ENCODE peak calls at places on chromosomes 6 and 20, in five cellular contexts. S, L, Y, G and I are unnamed samples.
A peak's percentile ranks its signal among the peaks of the same experiment; 100 is the strongest.

GRCh38 chr20:35504751-35505150 is 24.7 kb downstream of the C20orf173 start:
- DNase-seq in G (no peak), Y (no peak), L (no peak), S (no peak), I (no peak)

GRCh38 chr6:164184410-164184809 is 769.9 kb downstream of the QKI start:
- DNase-seq in S (no peak), G (no peak), L (no peak), Y (no peak), I (no peak)

GRCh38 chr6:104108587-104108986 is 751.1 kb downstream of the HACE1 start:
- DNase-seq in Y (no peak), S (no peak), L (no peak), G (no peak), I (no peak)

GRCh38 chr20:9407805-9408421 is 106.5 kb upstream of the LAMP5 start:
- DNase-seq in L (no peak), S (no peak), G (peak; percentile 78), Y (peak; percentile 63), I (no peak)

GRCh38 chr6:56890066-56890465 is 64.8 kb upstream of the BEND6 start:
- DNase-seq in L (no peak), S (no peak), Y (no peak), G (no peak), I (no peak)

GRCh38 chr6:132400641-132401119 is 595 bp downstream of the MOXD1 start:
- DNase-seq in S (no peak), L (no peak), Y (peak; percentile 36), G (no peak), I (no peak)

GRCh38 chr6:134347916-134348805 is 30.2 kb upstream of the SGK1 start:
- DNase-seq in L (no peak), Y (no peak), G (peak; percentile 72), S (no peak), I (peak; percentile 23)

GRCh38 chr20:21237956-21238355 is 65.2 kb upstream of the XRN2 start:
- DNase-seq in Y (no peak), S (no peak), L (no peak), G (no peak), I (no peak)

GRCh38 chr20:53839423-53840176 is 230.8 kb downstream of the BCAS1 start:
- DNase-seq in Y (no peak), L (no peak), G (peak; percentile 69), S (peak; percentile 75), I (peak; percentile 26)

GRCh38 chr6:11033825-11034224 is 10.3 kb downstream of the ELOVL2 start:
- DNase-seq in L (no peak), S (no peak), Y (no peak), G (no peak), I (no peak)

GRCh38 chr6:56699066-56699654 is 56.5 kb upstream of the DST start:
- DNase-seq in Y (no peak), S (no peak), L (no peak), G (no peak), I (no peak)

GRCh38 chr6:142934190-142934589 is 10.8 kb downstream of the HIVEP2 start:
- DNase-seq in L (no peak), S (no peak), G (no peak), Y (no peak), I (no peak)

GRCh38 chr6:108946695-108947094 is 98.5 kb downstream of the ARMC2 start:
- DNase-seq in L (peak; percentile 74), Y (no peak), S (no peak), G (no peak), I (no peak)

GRCh38 chr6:30007132-30007764 is 53.8 kb upstream of the POLR1H start:
- DNase-seq in Y (peak; percentile 85), S (peak; percentile 12), G (no peak), L (peak; percentile 67), I (peak; percentile 25)

GRCh38 chr20:36644032-36644712 is 1.8 kb downstream of the SLA2 start:
- DNase-seq in Y (no peak), G (no peak), S (peak; percentile 75), L (no peak), I (no peak)

GRCh38 chr6:6600865-6601264 is 12.3 kb downstream of the LY86 start:
- DNase-seq in G (no peak), S (no peak), L (no peak), Y (no peak), I (no peak)

GRCh38 chr20:24045621-24046020 is 57.0 kb upstream of the GGTLC1 start:
- DNase-seq in G (no peak), S (peak; percentile 17), L (no peak), Y (no peak), I (no peak)

GRCh38 chr6:19979059-19979458 is 141.9 kb downstream of the ID4 start:
- DNase-seq in S (no peak), L (no peak), Y (no peak), G (no peak), I (no peak)

GRCh38 chr6:19535351-19535750 is 301.8 kb upstream of the ID4 start:
- DNase-seq in S (no peak), G (no peak), L (no peak), Y (no peak), I (no peak)

GRCh38 chr6:15365273-15365687 is 119.4 kb downstream of the JARID2 start:
- DNase-seq in G (peak; percentile 79), L (peak; percentile 90), Y (peak; percentile 46), S (peak; percentile 71), I (peak; percentile 83)

GRCh38 chr6:143940011-143940597 is 68.0 kb downstream of the PLAGL1 start:
- DNase-seq in L (no peak), G (no peak), Y (no peak), S (peak; percentile 49), I (no peak)

GRCh38 chr6:164085086-164085485 is 670.6 kb downstream of the QKI start:
- DNase-seq in S (no peak), L (no peak), G (no peak), Y (no peak), I (no peak)

DNA sequence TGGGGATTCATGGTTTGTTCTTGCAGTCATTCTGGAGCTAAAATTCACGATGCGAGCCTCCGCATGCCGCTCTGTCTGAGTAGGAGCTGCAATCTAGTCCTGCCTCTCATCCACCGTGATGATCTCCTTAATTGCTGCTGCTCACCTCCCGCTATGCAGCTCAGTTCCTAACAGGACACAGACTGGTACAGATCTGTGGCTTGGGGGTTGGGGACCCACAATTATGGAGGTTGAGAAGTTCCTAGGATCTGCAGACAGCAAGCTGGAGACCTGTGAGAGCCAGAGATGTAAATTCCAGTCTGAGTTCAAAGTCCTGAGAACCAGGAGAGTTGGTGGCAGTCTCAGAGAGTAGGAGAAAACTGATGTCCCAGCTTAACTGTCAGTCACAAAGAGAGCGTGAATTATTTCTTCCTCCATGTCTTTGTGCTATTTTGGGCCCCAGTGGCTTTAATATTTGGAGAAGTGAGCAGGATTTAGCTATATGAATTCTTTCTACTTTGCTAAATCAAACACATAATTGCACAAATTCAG is 378.7 kb upstream of the MAN1A1 start:
- DNase-seq in G (no peak), L (no peak), S (no peak), Y (no peak), I (no peak)
- H3K27ac ChIP-seq in G (no peak overlapping the region), L (no peak overlapping the region), S (no peak overlapping the region), Y (no peak overlapping the region), I (no peak overlapping the region)

DNA sequence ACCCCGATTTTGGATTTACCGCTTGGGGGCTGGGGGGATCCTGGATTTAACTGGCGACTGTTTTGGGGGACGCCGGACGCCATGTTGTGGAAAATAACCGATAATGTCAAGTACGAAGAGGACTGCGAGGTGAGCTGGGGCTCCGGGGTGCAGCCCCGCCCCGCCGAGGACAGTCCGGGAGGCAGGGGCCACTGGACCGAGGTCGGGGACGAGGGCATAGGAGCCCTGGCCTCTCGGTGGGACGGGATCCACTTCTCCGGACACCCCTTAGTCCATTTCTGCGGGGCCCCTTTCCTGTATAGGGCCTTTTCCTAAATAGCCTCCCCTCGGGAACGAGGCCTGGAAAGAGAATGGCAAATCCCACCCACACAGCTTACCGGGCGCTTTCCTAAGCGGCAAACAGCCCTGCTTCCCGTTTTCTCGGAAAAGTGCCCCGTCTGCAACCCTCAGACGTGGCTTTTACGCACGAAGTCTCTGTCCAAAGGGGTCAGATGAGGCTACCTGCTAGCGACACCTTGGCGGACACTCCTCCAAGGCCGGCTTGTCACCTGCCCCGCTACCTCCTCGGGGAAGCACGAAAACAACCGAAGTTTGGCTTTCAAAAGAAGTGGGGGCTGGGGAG is 469 bp downstream of the TFAP2C start:
- DNase-seq in L (no peak), G (no peak), Y (no peak), S (no peak), I (no peak)
- H3K27ac ChIP-seq in L (peak overlapping the region; percentile 83), G (no peak overlapping the region), Y (no peak overlapping the region), S (no peak overlapping the region), I (no peak overlapping the region)

GRCh38 chr20:47223896-47224295 is 132.6 kb downstream of the ZMYND8 start:
- DNase-seq in G (no peak), Y (no peak), L (no peak), S (no peak), I (no peak)

GRCh38 chr20:47224300-47224791 is 132.2 kb downstream of the ZMYND8 start:
- DNase-seq in Y (no peak), S (no peak), L (no peak), G (no peak), I (no peak)

GRCh38 chr20:47221036-47221625 is 135.4 kb downstream of the ZMYND8 start:
- DNase-seq in Y (no peak), G (no peak), L (no peak), S (no peak), I (no peak)

GRCh38 chr20:47224857-47225256 is 131.6 kb downstream of the ZMYND8 start:
- DNase-seq in Y (no peak), S (no peak), L (no peak), G (no peak), I (no peak)

GRCh38 chr20:47222728-47223127 is 133.8 kb downstream of the ZMYND8 start:
- DNase-seq in L (no peak), S (no peak), Y (no peak), G (no peak), I (no peak)
- H3K27ac ChIP-seq in L (no peak overlapping the region), S (no peak overlapping the region), Y (no peak overlapping the region), G (no peak overlapping the region), I (no peak overlapping the region)

GRCh38 chr6:2873643-2874042 is 29.5 kb downstream of the SERPINB9 start:
- DNase-seq in Y (no peak), S (no peak), L (no peak), G (no peak), I (no peak)

GRCh38 chr6:2876210-2877056 is 26.7 kb downstream of the SERPINB9 start:
- DNase-seq in L (no peak), S (peak; percentile 25), Y (no peak), G (peak; percentile 79), I (peak; percentile 76)

GRCh38 chr6:2875840-2876207 is 27.3 kb downstream of the SERPINB9 start:
- DNase-seq in Y (no peak), L (no peak), G (no peak), S (peak; percentile 55), I (peak; percentile 25)

GRCh38 chr6:2877960-2878359 is 25.1 kb downstream of the SERPINB9 start:
- DNase-seq in G (no peak), L (no peak), S (peak; percentile 65), Y (no peak), I (no peak)

DNA sequence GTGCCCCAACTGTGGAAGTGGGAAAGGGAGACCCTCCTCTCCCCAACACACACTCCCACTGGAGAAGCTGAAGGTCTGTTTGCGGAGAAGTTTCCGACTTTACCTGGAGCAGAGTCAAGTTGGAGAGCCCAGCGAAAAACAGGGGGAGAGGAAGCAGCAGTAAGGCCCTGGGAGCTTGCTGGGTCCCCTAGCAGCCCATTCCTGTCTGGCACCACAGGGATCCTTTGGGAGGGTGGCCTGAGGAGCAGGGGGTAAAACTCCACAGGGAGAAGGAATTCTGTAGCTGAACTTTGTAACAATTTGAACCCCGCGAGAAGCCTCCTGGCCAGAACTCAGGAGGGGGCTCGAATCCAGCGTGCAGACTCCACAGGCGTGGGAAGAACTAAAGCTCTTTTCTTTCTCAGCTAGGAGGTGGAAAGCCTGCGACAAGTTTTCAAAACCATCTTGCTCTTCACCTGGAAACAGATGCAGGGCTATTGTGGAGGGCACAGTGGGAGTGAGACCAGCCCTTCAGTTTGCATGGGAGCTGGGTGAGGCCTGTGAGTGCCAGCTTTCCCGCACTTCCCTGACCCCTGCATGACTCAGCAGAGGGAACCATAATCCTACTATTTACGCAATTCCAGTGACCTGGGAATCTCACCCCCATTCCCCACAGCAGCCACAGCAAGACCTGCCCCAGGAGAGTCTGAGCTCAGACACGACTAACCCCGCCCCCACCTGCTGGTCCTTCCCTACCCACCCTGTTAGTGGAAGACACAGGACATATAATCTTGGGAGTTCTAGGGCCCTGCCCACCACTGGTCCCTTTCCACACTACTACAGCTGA is 25.8 kb downstream of the SERPINB9 start:
- DNase-seq in Y (no peak), L (no peak), S (no peak), G (no peak), I (no peak)
- H3K27ac ChIP-seq in Y (no peak overlapping the region), L (peak overlapping the region; percentile 65), S (no peak overlapping the region), G (peak overlapping the region; percentile 59), I (peak overlapping the region; percentile 91)